ENCODE peak calls at places on chromosomes 2 and 18, in nine cellular contexts. X is Right ventricle myocardium inferior; M is activated naive CD4-positive, alpha-beta T cell treated with anti-CD3 and anti-CD28 coated beads, Interleukin-2, amount 50 U/mL, for 72 hours; E is right lobe of liver; R is CD4-positive, alpha-beta T cell; L is CD8-positive, alpha-beta T cell; Y is left lung; G is natural killer cell; P is activated T-helper 17 cell treated with anti-CD3 and anti-CD28 coated beads, Interleukin-2, amount 50 U/mL, for 72 hours. V is an unnamed sample.

GRCh38 chr18:59951591-59951990 is 51.8 kb downstream of the PMAIP1 start:
- ATAC-seq in G (no peak), M (no peak), Y (no peak), R (no peak), L (no peak), P (no peak), E (no peak), X (no peak), V (peak; percentile 27)

GRCh38 chr2:108855194-108855593 is 68.6 kb downstream of the CCDC138 start:
- ATAC-seq in E (peak; percentile 91), Y (peak; percentile 62), P (no peak), L (peak; percentile 61), M (no peak), R (peak; percentile 82), X (peak; percentile 34), G (no peak), V (peak; percentile 81)

GRCh38 chr2:27701676-27702075 is 38.0 kb downstream of the SLC4A1AP start:
- ATAC-seq in G (no peak), P (no peak), X (no peak), Y (peak; percentile 64), R (no peak), L (no peak), E (peak; percentile 63), M (no peak), V (no peak)

GRCh38 chr2:67848551-67848950 is 214.3 kb downstream of the C1D start:
- ATAC-seq in G (no peak), E (no peak), Y (no peak), R (no peak), M (no peak), P (no peak), X (no peak), L (no peak), V (no peak)

GRCh38 chr2:146982393-146982846 is 862.4 kb upstream of the ACVR2A start:
- ATAC-seq in M (no peak), G (no peak), P (no peak), Y (peak; percentile 86), E (no peak), R (no peak), L (no peak), X (peak; percentile 75), V (peak; percentile 71)

GRCh38 chr2:17813015-17813741 is 3.1 kb upstream of the MSGN1 start:
- ATAC-seq in X (peak; percentile 12), Y (peak; percentile 32), E (no peak), L (no peak), R (no peak), M (no peak), P (no peak), G (no peak), V (peak; percentile 87)

GRCh38 chr2:181430406-181431199 is 26.6 kb upstream of the ITGA4 start:
- ATAC-seq in E (no peak), R (peak; percentile 61), M (peak; percentile 68), G (peak; percentile 80), Y (no peak), L (peak; percentile 83), X (no peak), P (peak; percentile 57), V (no peak)

GRCh38 chr2:233165895-233166661 is 85.4 kb upstream of the ATG16L1 start:
- ATAC-seq in Y (peak; percentile 88), E (peak; percentile 62), P (peak; percentile 60), M (peak; percentile 46), L (peak; percentile 26), R (peak; percentile 41), X (peak; percentile 83), G (peak; percentile 72), V (peak; percentile 45)

GRCh38 chr18:71027531-71027930 is 738.7 kb downstream of the SOCS6 start:
- ATAC-seq in M (no peak), G (no peak), X (no peak), R (no peak), P (no peak), E (no peak), Y (no peak), L (no peak), V (no peak)

GRCh38 chr2:173278794-173279527 is 75.7 kb upstream of the CDCA7 start:
- ATAC-seq in P (peak; percentile 87), M (no peak), L (no peak), G (no peak), Y (no peak), X (no peak), R (no peak), E (no peak), V (no peak)

GRCh38 chr18:66506178-66506577 is 97.7 kb downstream of the CDH19 start:
- ATAC-seq in X (no peak), Y (no peak), M (no peak), E (no peak), R (no peak), G (no peak), P (no peak), L (no peak), V (no peak)

GRCh38 chr2:567865-568638 is 109.2 kb downstream of the TMEM18 start:
- ATAC-seq in P (no peak), X (peak; percentile 80), Y (peak; percentile 53), R (no peak), G (no peak), E (peak; percentile 13), L (no peak), M (no peak), V (peak; percentile 83)

GRCh38 chr2:143906850-143907249 is 613.1 kb downstream of the ZEB2 start:
- ATAC-seq in M (no peak), Y (no peak), L (no peak), R (no peak), E (no peak), P (no peak), G (no peak), X (no peak), V (no peak)

GRCh38 chr2:27316655-27317412 is 6.1 kb downstream of the MPV17 start:
- ATAC-seq in M (no peak), R (no peak), X (no peak), L (no peak), E (no peak), Y (no peak), G (no peak), P (no peak), V (no peak)

GRCh38 chr2:195659114-195659513 is 2.1 kb downstream of the SLC39A10 start:
- ATAC-seq in P (peak; percentile 1), Y (peak; percentile 12), X (no peak), G (no peak), R (peak; percentile 24), E (no peak), M (no peak), L (peak; percentile 17), V (no peak)

GRCh38 chr2:173414823-173415322 is 60.2 kb downstream of the CDCA7 start:
- ATAC-seq in X (no peak), Y (no peak), G (no peak), M (no peak), L (no peak), R (no peak), E (no peak), P (no peak), V (peak; percentile 41)

GRCh38 chr2:143681006-143681405 is 551.8 kb downstream of the ARHGAP15 start:
- ATAC-seq in P (no peak), E (no peak), M (no peak), X (no peak), G (no peak), R (no peak), Y (no peak), L (no peak), V (no peak)

GRCh38 chr18:8139971-8140406 is 469.2 kb upstream of the RAB12 start:
- ATAC-seq in X (peak; percentile 82), Y (no peak), G (no peak), E (peak; percentile 11), R (no peak), M (no peak), P (no peak), L (no peak), V (no peak)

GRCh38 chr2:164898475-164898874 is 56.9 kb downstream of the SLC38A11 start:
- ATAC-seq in Y (peak; percentile 75), R (no peak), X (no peak), L (no peak), M (no peak), E (no peak), G (no peak), P (no peak), V (peak; percentile 49)

GRCh38 chr2:220163486-220163885 is 536.1 kb downstream of the SLC4A3 start:
- ATAC-seq in X (no peak), G (no peak), Y (no peak), P (no peak), L (no peak), M (no peak), E (no peak), R (no peak), V (no peak)

GRCh38 chr2:121489284-121489683 is 41.4 kb upstream of the RNU4ATAC start:
- ATAC-seq in M (no peak), Y (peak; percentile 72), X (no peak), G (peak; percentile 74), R (peak; percentile 39), E (peak; percentile 90), P (peak; percentile 40), L (peak; percentile 31), V (peak; percentile 22)

GRCh38 chr18:8443505-8443904 is 165.7 kb upstream of the RAB12 start:
- ATAC-seq in Y (no peak), L (no peak), E (no peak), M (no peak), X (no peak), P (no peak), G (no peak), R (no peak), V (no peak)

GRCh38 chr2:54942373-54942772 is 107.9 kb downstream of the RTN4 start:
- ATAC-seq in G (peak; percentile 92), M (peak; percentile 62), R (peak; percentile 81), P (peak; percentile 67), Y (no peak), X (no peak), E (peak; percentile 25), L (peak; percentile 84), V (peak; percentile 19)

GRCh38 chr18:50590625-50591024 is 30.7 kb downstream of the MAPK4 start:
- ATAC-seq in E (no peak), P (no peak), L (no peak), R (no peak), Y (no peak), G (no peak), X (peak; percentile 89), M (no peak), V (no peak)

GRCh38 chr2:73717251-73717606 is 19.9 kb downstream of the TPRKB start:
- ATAC-seq in Y (no peak), P (no peak), R (no peak), L (no peak), G (no peak), X (peak; percentile 16), M (peak; percentile 41), E (peak; percentile 15), V (no peak)

GRCh38 chr18:9772847-9773677 is 65.0 kb downstream of the RAB31 start:
- ATAC-seq in R (no peak), Y (no peak), M (no peak), X (no peak), P (no peak), L (no peak), E (no peak), G (no peak), V (no peak)

GRCh38 chr18:59516356-59517155 is 157.5 kb upstream of the LMAN1 start:
- ATAC-seq in L (no peak), Y (peak; percentile 79), P (no peak), R (no peak), X (peak; percentile 87), M (no peak), E (peak; percentile 80), G (no peak), V (no peak)

GRCh38 chr2:201369762-201370161 is 12.6 kb upstream of the FLACC1 start:
- ATAC-seq in P (no peak), X (no peak), G (no peak), Y (no peak), E (no peak), L (no peak), M (no peak), R (no peak), V (no peak)

GRCh38 chr2:140695163-140695562 is 1435.7 kb downstream of the LRP1B start:
- ATAC-seq in E (no peak), R (no peak), Y (no peak), P (no peak), L (no peak), X (no peak), G (no peak), M (no peak), V (peak; percentile 39)

GRCh38 chr2:232454630-232455029 is 1.3 kb upstream of the ALPI start:
- ATAC-seq in L (no peak), Y (no peak), M (no peak), E (no peak), X (no peak), R (no peak), P (no peak), G (no peak), V (no peak)

GRCh38 chr2:219628235-219628985 is 980 bp downstream of the SLC4A3 start:
- ATAC-seq in G (no peak), X (peak; percentile 12), Y (no peak), P (no peak), L (no peak), E (no peak), M (no peak), R (no peak), V (no peak)